ENCODE peak calls at places on chromosomes 5 and 9, in five cellular contexts. X is cardiac muscle cell, Y is kidney epithelial cell, N is lung, H is MM.1S. R is an unnamed sample.

GRCh38 chr5:1725641-1726468 is 73.8 kb downstream of the MRPL36 start:
- DNase-seq in X (no peak), Y (no peak), N (no peak), H (no peak), R (no peak)

GRCh38 chr5:157431544-157432200 is 28.3 kb upstream of the NIPAL4 start:
- DNase-seq in X (peak), Y (no peak), N (no peak), H (peak), R (peak)

GRCh38 chr5:142520885-142521284 is 165.0 kb downstream of the FGF1 start:
- DNase-seq in X (no peak), Y (no peak), N (no peak), H (no peak), R (no peak)

GRCh38 chr5:144422025-144422424 is 251.4 kb downstream of the KCTD16 start:
- DNase-seq in X (no peak), Y (no peak), N (no peak), H (no peak), R (no peak)

GRCh38 chr5:154840435-154841272 is 9.7 kb downstream of the FAXDC2 start:
- DNase-seq in X (peak), Y (no peak), N (no peak), H (no peak), R (no peak)

GRCh38 chr9:18544456-18544855 is 70.5 kb downstream of the ADAMTSL1 start:
- DNase-seq in X (no peak), Y (no peak), N (no peak), H (no peak), R (no peak)

GRCh38 chr5:108615216-108615615 is 132.5 kb upstream of the FER start:
- DNase-seq in X (no peak), Y (no peak), N (no peak), H (no peak), R (no peak)

GRCh38 chr9:21205204-21205603 is 1.7 kb downstream of the IFNA10 start:
- DNase-seq in X (no peak), Y (no peak), N (no peak), H (no peak), R (no peak)

GRCh38 chr5:89584339-89584956 is 701.5 kb upstream of the MEF2C start:
- DNase-seq in X (no peak), Y (peak), N (no peak), H (no peak), R (no peak)

GRCh38 chr9:121694582-121694981 is 43.1 kb downstream of the DAB2IP start:
- DNase-seq in X (no peak), Y (no peak), N (no peak), H (no peak), R (no peak)

GRCh38 chr5:151661968-151662732 is 24.6 kb downstream of the SPARC start:
- DNase-seq in X (no peak), Y (no peak), N (no peak), H (no peak), R (peak)

GRCh38 chr5:2148312-2149195 is 265.8 kb upstream of the IRX4 start:
- DNase-seq in X (no peak), Y (no peak), N (no peak), H (no peak), R (no peak)

GRCh38 chr5:136420168-136420916 is 55.0 kb upstream of the TRPC7 start:
- DNase-seq in X (no peak), Y (no peak), N (no peak), H (no peak), R (no peak)

GRCh38 chr9:19701991-19702390 is 86.8 kb downstream of the SLC24A2 start:
- DNase-seq in X (no peak), Y (no peak), N (no peak), H (no peak), R (no peak)

GRCh38 chr9:128727626-128728248 is 3.8 kb upstream of the ZDHHC12 start:
- DNase-seq in X (no peak), Y (no peak), N (no peak), H (no peak), R (no peak)

GRCh38 chr9:89993678-89994630 is 389.1 kb downstream of the GADD45G start:
- DNase-seq in X (peak), Y (no peak), N (peak), H (no peak), R (no peak)

GRCh38 chr9:72361227-72361626 is 3.8 kb downstream of the ZFAND5 start:
- DNase-seq in X (no peak), Y (no peak), N (no peak), H (no peak), R (no peak)
- H3K4me3 ChIP-seq in X (peak), Y (peak), N (no peak), H (no peak), R (no peak)

GRCh38 chr9:17075758-17076485 is 58.9 kb upstream of the CNTLN start:
- DNase-seq in X (no peak), Y (peak), N (no peak), H (no peak), R (no peak)
- TF ChIP-seq CTCF in X (no peak), Y (peak), N (no peak), H (no peak), R (no peak)

GRCh38 chr9:87711857-87712800 is 13.8 kb upstream of the CTSL start:
- DNase-seq in X (no peak), Y (peak), N (no peak), H (no peak), R (no peak)
- H3K4me3 ChIP-seq in X (no peak), Y (no peak), N (no peak), H (no peak), R (no peak)

DNA sequence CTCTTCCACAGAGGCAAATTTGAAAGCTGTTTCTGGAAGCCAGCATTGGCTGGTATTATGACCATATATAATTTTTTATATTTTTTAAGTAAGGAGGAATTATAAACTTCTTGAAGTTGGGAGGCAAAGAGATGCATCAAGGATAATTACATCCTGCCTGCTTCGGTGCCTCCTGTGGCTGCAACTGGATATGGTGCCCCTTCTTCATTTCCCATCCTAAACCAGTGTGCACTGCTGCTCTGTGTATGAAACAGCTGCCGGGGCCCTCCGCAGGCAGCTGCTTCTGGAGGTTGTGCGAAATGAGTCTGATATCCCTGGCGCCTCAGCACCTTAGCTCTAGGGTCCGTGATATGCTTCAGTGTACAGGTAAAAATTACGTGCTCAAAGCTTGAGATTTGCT is 304.2 kb downstream of the ENC1 start:
- DNase-seq in X (peak), Y (no peak), N (no peak), H (no peak), R (no peak)
- TF ChIP-seq CTCF in X (peak), Y (peak), N (no peak), H (no peak), R (no peak)

GRCh38 chr5:137858954-137859353 is 8.7 kb upstream of the MYOT start:
- DNase-seq in X (no peak), Y (no peak), N (no peak), H (no peak), R (no peak)
- H3K4me3 ChIP-seq in X (no peak), Y (no peak), N (no peak), H (no peak), R (no peak)